ENCODE peak calls at places on chromosomes 2 and 18, in six cellular contexts. M is Calu3, Z is NCI-H748 treated with DMSO at 0.1 percent for 48 hours, F is ELR, G is T1000, W is NCI-H1694 treated with DMSO at 0.1 percent for 48 hours. Q is an unnamed sample.
A peak's percentile ranks its signal among the peaks of the same experiment; 100 is the strongest.

GRCh38 chr2:44212301-44212700 is 43.6 kb downstream of the PPM1B start:
- DNase-seq in W (no peak), Z (no peak), F (no peak), G (no peak), M (no peak), Q (no peak)

GRCh38 chr18:39966275-39966674 is 1988.8 kb upstream of the PIK3C3 start:
- DNase-seq in M (peak; percentile 10), W (no peak), Z (no peak), G (no peak), F (no peak), Q (no peak)

GRCh38 chr2:176188218-176188968 is at the start of gene HOXD1:
- DNase-seq in Z (peak; percentile 80), F (no peak), M (peak; percentile 18), G (no peak), W (peak; percentile 37), Q (peak; percentile 87)

GRCh38 chr2:222311321-222311977 is 12.7 kb upstream of the PAX3 start:
- DNase-seq in F (peak; percentile 63), Z (no peak), W (no peak), G (no peak), M (no peak), Q (no peak)

GRCh38 chr2:3349211-3349693 is 28.4 kb downstream of the EIPR1 start:
- DNase-seq in W (peak; percentile 36), M (no peak), F (no peak), Z (no peak), G (no peak), Q (peak; percentile 19)

GRCh38 chr2:11004206-11004605 is 92.5 kb downstream of the KCNF1 start:
- DNase-seq in M (no peak), G (no peak), W (no peak), Z (no peak), F (peak; percentile 46), Q (no peak)

GRCh38 chr2:10541081-10541480 is 93.0 kb upstream of the ODC1 start:
- DNase-seq in M (no peak), G (no peak), Z (no peak), W (no peak), F (no peak), Q (no peak)

GRCh38 chr18:39500320-39500719 is 1934.7 kb upstream of the CELF4 start:
- DNase-seq in F (no peak), W (no peak), Z (no peak), G (no peak), M (no peak), Q (no peak)

GRCh38 chr2:179096090-179096489 is 46.2 kb upstream of the CCDC141 start:
- DNase-seq in Z (no peak), F (no peak), G (no peak), M (no peak), W (no peak), Q (no peak)

GRCh38 chr2:49950635-49951034 is 796.3 kb upstream of the FSHR start:
- DNase-seq in M (no peak), Z (no peak), W (no peak), G (no peak), F (no peak), Q (no peak)

GRCh38 chr2:70946832-70947442 is 11.2 kb downstream of the ATP6V1B1 start:
- DNase-seq in G (no peak), M (peak; percentile 56), F (peak; percentile 66), W (peak; percentile 71), Z (peak; percentile 42), Q (peak; percentile 86)

GRCh38 chr2:96924775-96925747 is 55.2 kb upstream of the SEMA4C start:
- DNase-seq in G (no peak), M (no peak), F (no peak), W (no peak), Z (no peak), Q (no peak)

GRCh38 chr18:74718312-74718711 is 120.6 kb downstream of the ZNF407 start:
- DNase-seq in W (no peak), M (no peak), G (no peak), Z (no peak), F (no peak), Q (no peak)

GRCh38 chr2:47065771-47066380 is 89.2 kb downstream of the STPG4 start:
- DNase-seq in W (no peak), G (peak; percentile 36), Z (no peak), F (peak; percentile 93), M (no peak), Q (no peak)

GRCh38 chr2:55992465-55992864 is 68.9 kb upstream of the EFEMP1 start:
- DNase-seq in G (peak; percentile 66), W (no peak), F (peak; percentile 99), Z (no peak), M (no peak), Q (peak; percentile 19)

GRCh38 chr18:13371689-13372404 is 153.3 kb downstream of the LDLRAD4 start:
- DNase-seq in F (no peak), G (no peak), W (no peak), M (no peak), Z (no peak), Q (peak; percentile 84)

GRCh38 chr2:58137221-58137620 is 90.6 kb downstream of the VRK2 start:
- DNase-seq in Z (no peak), W (no peak), M (no peak), F (peak; percentile 65), G (no peak), Q (no peak)

GRCh38 chr2:85996591-85996990 is 107.8 kb upstream of the ST3GAL5 start:
- DNase-seq in W (no peak), Z (no peak), G (no peak), M (no peak), F (no peak), Q (peak; percentile 81)

GRCh38 chr2:217203086-217203485 is 343.2 kb upstream of the TNP1 start:
- DNase-seq in F (no peak), G (no peak), M (no peak), Z (no peak), W (no peak), Q (no peak)

GRCh38 chr2:216911886-216912285 is 52.0 kb upstream of the TNP1 start:
- DNase-seq in W (no peak), M (no peak), Z (no peak), F (peak; percentile 38), G (peak; percentile 61), Q (no peak)

GRCh38 chr2:112642961-112643360 is 2.8 kb upstream of the SLC20A1 start:
- DNase-seq in F (peak; percentile 79), Z (no peak), W (no peak), M (no peak), G (no peak), Q (no peak)

GRCh38 chr2:71876542-71877451 is 270.9 kb downstream of the CYP26B1 start:
- DNase-seq in Z (no peak), M (no peak), F (no peak), W (no peak), G (no peak), Q (no peak)

GRCh38 chr2:104794416-104794815 is 59.5 kb upstream of the POU3F3 start:
- DNase-seq in F (no peak), Z (no peak), G (no peak), M (no peak), W (no peak), Q (no peak)

GRCh38 chr2:165120740-165121467 is 82.9 kb downstream of the SCN3A start:
- DNase-seq in W (no peak), M (no peak), G (no peak), F (no peak), Z (no peak), Q (no peak)

GRCh38 chr2:181371782-181372292 is 85.3 kb upstream of the ITGA4 start:
- DNase-seq in M (no peak), Z (no peak), G (no peak), F (peak; percentile 51), W (no peak), Q (no peak)

GRCh38 chr2:143230506-143231256 is 101.5 kb downstream of the ARHGAP15 start:
- DNase-seq in F (no peak), W (no peak), G (no peak), Z (no peak), M (no peak), Q (no peak)

GRCh38 chr18:25561923-25562322 is 210.0 kb upstream of the ZNF521 start:
- DNase-seq in W (no peak), F (peak; percentile 49), G (no peak), M (peak; percentile 40), Z (no peak), Q (no peak)

GRCh38 chr18:3395466-3395865 is 54.5 kb upstream of the TGIF1 start:
- DNase-seq in F (no peak), M (no peak), Z (no peak), W (no peak), G (no peak), Q (no peak)

GRCh38 chr18:35376393-35376741 is 770 bp downstream of the ZNF396 start:
- DNase-seq in M (peak; percentile 29), Z (peak; percentile 22), W (no peak), G (no peak), F (no peak), Q (no peak)

GRCh38 chr2:28662044-28662443 is 89.6 kb upstream of the PPP1CB start:
- DNase-seq in M (peak; percentile 60), W (no peak), G (no peak), F (peak; percentile 30), Z (no peak), Q (no peak)

GRCh38 chr18:36629836-36630235 is 199.0 kb downstream of the TPGS2 start:
- DNase-seq in W (no peak), Z (no peak), M (no peak), G (no peak), F (no peak), Q (no peak)

GRCh38 chr2:156625360-156625995 is 189.3 kb downstream of the GPD2 start:
- DNase-seq in Z (no peak), F (no peak), W (no peak), G (no peak), M (no peak), Q (no peak)

GRCh38 chr2:10032746-10033105 is 10.6 kb upstream of the KLF11 start:
- DNase-seq in F (no peak), G (no peak), M (no peak), Z (no peak), W (no peak), Q (no peak)

GRCh38 chr18:23573948-23574431 is 12.3 kb downstream of the NPC1 start:
- DNase-seq in M (no peak), G (no peak), F (peak; percentile 86), Z (no peak), W (no peak), Q (peak; percentile 82)

GRCh38 chr2:19355931-19356544 is 2.4 kb downstream of the OSR1 start:
- DNase-seq in G (no peak), F (peak; percentile 19), Z (no peak), W (no peak), M (no peak), Q (no peak)

GRCh38 chr18:32440478-32440877 is 30.2 kb downstream of the GAREM1 start:
- DNase-seq in G (no peak), F (no peak), W (no peak), M (no peak), Z (no peak), Q (no peak)

GRCh38 chr2:143451622-143452021 is 322.4 kb downstream of the ARHGAP15 start:
- DNase-seq in Z (no peak), M (no peak), G (no peak), F (peak; percentile 65), W (no peak), Q (no peak)

GRCh38 chr18:75209129-75209951 is at the start of gene PTGR3:
- DNase-seq in Z (peak; percentile 74), G (peak; percentile 49), W (peak; percentile 73), F (peak; percentile 89), M (peak; percentile 85), Q (peak; percentile 96)

GRCh38 chr2:8564475-8564874 is 117.4 kb upstream of the ID2 start:
- DNase-seq in F (no peak), Z (no peak), G (no peak), M (no peak), W (no peak), Q (no peak)

Q was measured in lower leg skin.